ENCODE peak calls at places on chromosomes 4 and X, in nine cellular contexts. P, O, K, B, V, H, U, Q and L are unnamed samples. For H3K27me3, the result is how much of the 10 kb centered on the place peaks cover.

GRCh38 chrX:85024044-85024443 is 20.4 kb downstream of the APOOL start:
- DNase-seq in P (no peak), O (no peak), K (peak), B (no peak), V (no peak), H (peak), U (no peak), Q (no peak), L (no peak)

GRCh38 chrX:44871114-44871645 is 1.8 kb upstream of the KDM6A start:
- DNase-seq in P (no peak), O (no peak), K (peak), B (no peak), V (peak), H (no peak), U (peak), Q (peak), L (no peak)

GRCh38 chr4:115790812-115791211 is 677.4 kb upstream of the NDST4 start:
- DNase-seq in P (no peak), O (no peak), K (peak), B (no peak), V (no peak), H (no peak), U (no peak), Q (no peak), L (no peak)

GRCh38 chr4:169030575-169030982 is 20.5 kb upstream of the CBR4 start:
- DNase-seq in P (no peak), O (no peak), K (peak), B (no peak), V (no peak), H (peak), U (no peak), Q (no peak), L (no peak)

GRCh38 chr4:26074672-26075071 is 160.7 kb downstream of the SMIM20 start:
- DNase-seq in P (no peak), O (no peak), K (no peak), B (no peak), V (no peak), H (no peak), U (no peak), Q (peak), L (no peak)

GRCh38 chr4:154807042-154807630 is 26.1 kb downstream of the RBM46 start:
- DNase-seq in P (no peak), O (peak), K (peak), B (no peak), V (no peak), H (peak), U (no peak), Q (no peak), L (no peak)

GRCh38 chrX:154329284-154329683 is 33.7 kb downstream of the TKTL1 start:
- DNase-seq in P (no peak), O (no peak), K (no peak), B (no peak), V (no peak), H (no peak), U (no peak), Q (no peak), L (no peak)

GRCh38 chr4:6332042-6332668 is 62.5 kb downstream of the WFS1 start:
- DNase-seq in P (no peak), O (no peak), K (peak), B (no peak), V (peak), H (peak), U (no peak), Q (peak), L (no peak)

GRCh38 chr4:66767442-66767841 is 777.9 kb downstream of the CENPC start:
- DNase-seq in P (no peak), O (no peak), K (no peak), B (no peak), V (no peak), H (no peak), U (no peak), Q (no peak), L (no peak)

GRCh38 chrX:122046226-122046625 is 998.8 kb downstream of the GLUD2 start:
- DNase-seq in P (no peak), O (peak), K (no peak), B (no peak), V (no peak), H (no peak), U (no peak), Q (no peak), L (no peak)

GRCh38 chr4:2330119-2331042 is 68.5 kb upstream of the MXD4 start:
- DNase-seq in P (no peak), O (peak), K (peak), B (no peak), V (no peak), H (peak), U (no peak), Q (peak), L (no peak)

GRCh38 chrX:150258463-150259430 is 104.4 kb upstream of the MAMLD1 start:
- DNase-seq in P (no peak), O (no peak), K (peak), B (no peak), V (no peak), H (peak), U (no peak), Q (no peak), L (no peak)

GRCh38 chr4:14254252-14254651 is 626.7 kb upstream of the BOD1L1 start:
- DNase-seq in P (no peak), O (peak), K (peak), B (no peak), V (peak), H (peak), U (peak), Q (peak), L (no peak)

GRCh38 chr4:26023191-26023972 is 109.4 kb downstream of the SMIM20 start:
- DNase-seq in P (no peak), O (no peak), K (peak), B (no peak), V (no peak), H (no peak), U (no peak), Q (no peak), L (no peak)

GRCh38 chrX:135973025-135973547 is 702 bp downstream of the MMGT1 start:
- DNase-seq in P (no peak), O (peak), K (peak), B (no peak), V (no peak), H (peak), U (peak), Q (peak), L (no peak)

GRCh38 chr4:67198757-67199156 is 346.5 kb downstream of the CENPC start:
- DNase-seq in P (no peak), O (peak), K (peak), B (no peak), V (no peak), H (no peak), U (no peak), Q (no peak), L (no peak)

GRCh38 chr4:64727960-64728359 is 318.7 kb upstream of the TECRL start:
- DNase-seq in P (no peak), O (no peak), K (no peak), B (no peak), V (no peak), H (no peak), U (no peak), Q (no peak), L (no peak)

GRCh38 chr4:163191999-163192398 is 25.3 kb upstream of the NAF1 start:
- DNase-seq in P (no peak), O (peak), K (peak), B (no peak), V (no peak), H (peak), U (no peak), Q (no peak), L (no peak)

GRCh38 chr4:175906397-175906796 is 94.3 kb upstream of the GPM6A start:
- DNase-seq in P (no peak), O (no peak), K (no peak), B (no peak), V (no peak), H (no peak), U (no peak), Q (no peak), L (no peak)

GRCh38 chr4:76951333-76952033 is 1.9 kb downstream of the SEPTIN11 start:
- DNase-seq in P (no peak), O (no peak), K (peak), B (no peak), V (no peak), H (no peak), U (no peak), Q (no peak), L (no peak)

GRCh38 chr4:184588893-184589292 is 60.4 kb downstream of the CASP3 start:
- DNase-seq in P (no peak), O (no peak), K (no peak), B (no peak), V (no peak), H (no peak), U (no peak), Q (no peak), L (no peak)

GRCh38 chr4:89298160-89298559 is 9.4 kb downstream of the GPRIN3 start:
- DNase-seq in P (no peak), O (no peak), K (no peak), B (no peak), V (no peak), H (no peak), U (peak), Q (no peak), L (no peak)

GRCh38 chr4:119070301-119070700 is 65.3 kb upstream of the MYOZ2 start:
- DNase-seq in P (no peak), O (peak), K (no peak), B (no peak), V (no peak), H (no peak), U (no peak), Q (no peak), L (no peak)

GRCh38 chrX:87727615-87728014 is 210.0 kb downstream of the KLHL4 start:
- DNase-seq in P (no peak), O (no peak), K (no peak), B (no peak), V (no peak), H (no peak), U (no peak), Q (no peak), L (no peak)

GRCh38 chrX:100070334-100070849 is 339.7 kb downstream of the PCDH19 start:
- DNase-seq in P (no peak), O (no peak), K (no peak), B (no peak), V (no peak), H (no peak), U (no peak), Q (no peak), L (no peak)

GRCh38 chr4:14749910-14750309 is 252.4 kb upstream of the CPEB2 start:
- DNase-seq in P (peak), O (peak), K (peak), B (no peak), V (peak), H (no peak), U (peak), Q (peak), L (no peak)

GRCh38 chr4:17561195-17561909 is 15.6 kb upstream of the LAP3 start:
- DNase-seq in P (no peak), O (peak), K (peak), B (no peak), V (no peak), H (peak), U (no peak), Q (no peak), L (no peak)

GRCh38 chr4:117376700-117377099 is 291.3 kb upstream of the TRAM1L1 start:
- DNase-seq in P (no peak), O (no peak), K (no peak), B (no peak), V (no peak), H (no peak), U (no peak), Q (no peak), L (no peak)

GRCh38 chrX:130170752-130171445 is 863 bp upstream of the RAB33A start:
- DNase-seq in P (no peak), O (no peak), K (peak), B (no peak), V (peak), H (no peak), U (peak), Q (peak), L (no peak)

GRCh38 chr4:179607003-179607402 is 2164.8 kb upstream of the AGA start:
- DNase-seq in P (no peak), O (no peak), K (no peak), B (no peak), V (no peak), H (peak), U (no peak), Q (no peak), L (no peak)

GRCh38 chrX:141220342-141221008 is 21.8 kb downstream of the SPANXC start:
- DNase-seq in P (no peak), O (peak), K (peak), B (no peak), V (no peak), H (peak), U (no peak), Q (no peak), L (no peak)

GRCh38 chr4:95092762-95093161 is 335.0 kb downstream of the BMPR1B start:
- DNase-seq in P (no peak), O (no peak), K (peak), B (no peak), V (no peak), H (no peak), U (no peak), Q (no peak), L (no peak)

GRCh38 chr4:80071643-80072606 is 1.1 kb downstream of the ANTXR2 start:
- DNase-seq in P (peak), O (peak), K (peak), B (peak), V (peak), H (peak), U (peak), Q (peak), L (peak)

GRCh38 chr4:147865926-147866325 is 134.0 kb downstream of the ARHGAP10 start:
- DNase-seq in P (no peak), O (no peak), K (peak), B (no peak), V (no peak), H (peak), U (no peak), Q (no peak), L (no peak)

GRCh38 chrX:2351321-2351720 is 149.5 kb downstream of the DHRSX start:
- DNase-seq in P (no peak), O (peak), K (peak), B (no peak), V (no peak), H (peak), U (no peak), Q (no peak), L (peak)

GRCh38 chr4:176492648-176493302 is 173.0 kb downstream of the SPCS3 start:
- DNase-seq in P (no peak), O (peak), K (peak), B (no peak), V (no peak), H (peak), U (no peak), Q (no peak), L (no peak)

GRCh38 chr4:109434007-109434792 is 585 bp downstream of the SEC24B start:
- DNase-seq in P (peak), O (peak), K (peak), B (no peak), V (peak), H (peak), U (peak), Q (peak), L (peak)

GRCh38 chrX:78650906-78651437 is 8.2 kb downstream of the RTL3 start:
- DNase-seq in P (no peak), O (no peak), K (peak), B (no peak), V (no peak), H (peak), U (no peak), Q (no peak), L (no peak)

GRCh38 chrX:19127649-19128168 is 5.4 kb upstream of the ADGRG2 start:
- DNase-seq in P (no peak), O (peak), K (no peak), B (no peak), V (no peak), H (no peak), U (no peak), Q (no peak), L (no peak)

GRCh38 chr4:137722910-137723309 is 190.6 kb upstream of the PCDH18 start:
- DNase-seq in P (no peak), O (no peak), K (no peak), B (no peak), V (no peak), H (no peak), U (no peak), Q (no peak), L (no peak)
- H3K27me3 ChIP-seq in P (under half), O (under half), K (under half), B (under half), V (under half), H (under half), U (under half), Q (under half), L (under half)

GRCh38 chr4:819401-820229 is 6.3 kb downstream of the CPLX1 start:
- DNase-seq in P (peak), O (no peak), K (no peak), B (no peak), V (no peak), H (no peak), U (no peak), Q (no peak), L (no peak)
- H3K27me3 ChIP-seq in P (under half), O (under half), K (under half), B (under half), V (under half), H (half or more), U (under half), Q (under half), L (under half)

GRCh38 chr4:111127842-111128241 is 505.0 kb upstream of the PITX2 start:
- DNase-seq in P (no peak), O (no peak), K (no peak), B (no peak), V (no peak), H (no peak), U (no peak), Q (no peak), L (no peak)
- H3K27me3 ChIP-seq in P (under half), O (under half), K (under half), B (under half), V (under half), H (under half), U (under half), Q (under half), L (under half)

GRCh38 chrX:137747231-137747630 is 181.3 kb downstream of the ZIC3 start:
- DNase-seq in P (no peak), O (no peak), K (no peak), B (no peak), V (no peak), H (no peak), U (no peak), Q (no peak), L (no peak)
- H3K27me3 ChIP-seq in P (under half), O (under half), K (under half), B (under half), V (under half), H (under half), U (under half), Q (under half), L (under half)

GRCh38 chr4:149707862-149708261 is 107.8 kb downstream of the IQCM start:
- DNase-seq in P (no peak), O (no peak), K (no peak), B (no peak), V (no peak), H (no peak), U (no peak), Q (no peak), L (no peak)

GRCh38 chr4:149709640-149710039 is 106.0 kb downstream of the IQCM start:
- DNase-seq in P (no peak), O (no peak), K (peak), B (no peak), V (no peak), H (peak), U (no peak), Q (no peak), L (no peak)

GRCh38 chr4:149702414-149703108 is 113.1 kb downstream of the IQCM start:
- DNase-seq in P (no peak), O (no peak), K (no peak), B (no peak), V (no peak), H (no peak), U (no peak), Q (no peak), L (no peak)

GRCh38 chr4:149708513-149709175 is 107.0 kb downstream of the IQCM start:
- DNase-seq in P (no peak), O (peak), K (peak), B (no peak), V (no peak), H (peak), U (no peak), Q (no peak), L (no peak)

DNA sequence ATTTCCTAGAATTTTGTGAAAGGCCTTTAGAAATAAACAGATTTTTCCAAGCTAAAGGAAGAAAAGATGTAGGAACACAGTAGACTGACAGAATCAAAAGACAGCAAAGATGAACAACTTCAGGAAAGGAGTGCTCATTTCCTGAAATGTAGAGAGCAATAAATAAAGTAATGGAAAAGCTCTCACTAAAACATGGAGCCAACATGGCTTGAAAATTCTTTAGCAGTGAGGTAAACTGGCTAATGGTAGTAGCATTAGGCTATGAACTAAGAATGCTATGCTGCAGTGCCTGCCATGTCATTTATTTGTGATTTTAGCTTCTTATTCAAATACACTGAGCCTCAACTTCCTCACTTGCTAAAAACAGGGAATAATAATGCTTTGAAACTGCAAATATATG is 108.7 kb downstream of the IQCM start:
- DNase-seq in P (no peak), O (no peak), K (peak), B (no peak), V (no peak), H (peak), U (no peak), Q (no peak), L (no peak)
- H3K27me3 ChIP-seq in P (under half), O (under half), K (under half), B (under half), V (under half), H (under half), U (under half), Q (under half), L (under half)

DNA sequence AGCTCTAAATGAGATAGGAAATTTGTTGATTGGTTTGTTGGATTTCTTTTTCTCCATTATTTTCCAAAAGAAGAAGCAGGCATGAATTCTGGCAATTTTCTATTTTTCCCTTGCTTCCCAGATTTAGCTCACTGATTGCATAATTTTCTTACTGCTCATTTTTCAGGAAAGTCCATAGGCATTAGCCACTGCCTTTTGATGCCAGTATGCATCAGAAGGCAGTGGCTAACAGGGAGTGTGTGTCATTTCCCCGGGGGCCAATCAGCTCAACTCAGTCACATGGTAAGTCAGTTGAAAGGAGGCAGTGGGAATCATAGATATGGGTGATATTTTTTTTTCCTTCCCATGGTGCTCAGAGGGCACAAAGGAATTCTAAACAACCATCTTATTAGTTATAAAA is 156.7 kb downstream of the TRIML1 start:
- DNase-seq in P (no peak), O (peak), K (no peak), B (peak), V (no peak), H (peak), U (no peak), Q (no peak), L (no peak)
- H3K27me3 ChIP-seq in P (under half), O (under half), K (under half), B (under half), V (under half), H (under half), U (under half), Q (under half), L (under half)

GRCh38 chrX:118495061-118495921 is at the start of gene DOCK11:
- DNase-seq in P (peak), O (peak), K (peak), B (peak), V (peak), H (peak), U (peak), Q (peak), L (peak)
- H3K27me3 ChIP-seq in P (under half), O (under half), K (under half), B (under half), V (under half), H (under half), U (under half), Q (under half), L (under half)

DNA sequence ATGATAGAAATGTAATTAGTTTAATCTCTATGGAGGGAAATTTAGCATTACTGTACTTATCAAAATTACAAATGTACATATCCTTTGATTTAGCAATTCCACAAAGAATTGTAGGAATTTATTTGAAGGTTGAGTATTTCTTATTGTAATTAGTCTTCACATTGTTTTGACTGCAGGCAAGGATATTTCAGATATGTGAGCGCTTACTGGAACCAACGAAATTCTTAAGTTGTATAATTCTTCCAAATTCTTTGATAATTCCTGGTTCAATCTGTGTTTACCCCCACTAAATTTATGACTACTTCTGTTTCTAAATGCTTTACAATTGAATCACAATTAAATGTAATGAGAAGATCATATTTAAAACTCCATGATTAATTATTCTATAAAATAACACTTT is 26.9 kb upstream of the WWC2 start:
- DNase-seq in P (no peak), O (no peak), K (no peak), B (no peak), V (no peak), H (peak), U (no peak), Q (no peak), L (no peak)
- H3K27me3 ChIP-seq in P (under half), O (under half), K (under half), B (under half), V (under half), H (under half), U (under half), Q (under half), L (under half)

GRCh38 chr4:3858046-3858730 is 92.0 kb downstream of the ADRA2C start:
- DNase-seq in P (no peak), O (no peak), K (no peak), B (no peak), V (no peak), H (no peak), U (no peak), Q (no peak), L (no peak)
- H3K27me3 ChIP-seq in P (under half), O (under half), K (under half), B (under half), V (under half), H (half or more), U (under half), Q (under half), L (under half)

GRCh38 chrX:40012039-40012799 is 85.5 kb downstream of the BCOR start:
- DNase-seq in P (peak), O (no peak), K (peak), B (no peak), V (peak), H (peak), U (peak), Q (peak), L (peak)
- H3K27me3 ChIP-seq in P (under half), O (under half), K (under half), B (under half), V (half or more), H (under half), U (under half), Q (half or more), L (under half)